ENCODE peak calls at places on chromosomes 1 and 21, in four cellular contexts. Z, Q, T and Y are unnamed samples.

GRCh38 chr1:63261736-63262142 is 60.6 kb upstream of the FOXD3 start:
- DNase-seq in Z (no peak), Q (no peak), T (no peak), Y (peak; percentile 13)

GRCh38 chr21:38894899-38895298 is 89.2 kb downstream of the ETS2 start:
- DNase-seq in Z (no peak), Q (no peak), T (no peak), Y (no peak)

GRCh38 chr1:230283678-230284077 is 142.5 kb downstream of the PGBD5 start:
- DNase-seq in Z (no peak), Q (no peak), T (no peak), Y (no peak)

GRCh38 chr1:22717038-22717758 is 6.6 kb downstream of the EPHB2 start:
- DNase-seq in Z (no peak), Q (no peak), T (no peak), Y (no peak)

GRCh38 chr1:25771246-25772114 is 28.5 kb upstream of the SELENON start:
- DNase-seq in Z (peak; percentile 60), Q (no peak), T (no peak), Y (no peak)

GRCh38 chr1:3186526-3186921 is 117.5 kb downstream of the PRDM16 start:
- DNase-seq in Z (no peak), Q (peak; percentile 37), T (no peak), Y (no peak)

GRCh38 chr1:214514032-214514818 is 37.2 kb downstream of the PTPN14 start:
- DNase-seq in Z (no peak), Q (no peak), T (no peak), Y (peak; percentile 41)

GRCh38 chr1:80566123-80566522 is 1234.6 kb upstream of the ADGRL2 start:
- DNase-seq in Z (no peak), Q (no peak), T (no peak), Y (no peak)

GRCh38 chr21:31554511-31555022 is 104.9 kb upstream of the SOD1 start:
- DNase-seq in Z (no peak), Q (no peak), T (peak; percentile 46), Y (no peak)

GRCh38 chr1:151535326-151536271 is 4.5 kb upstream of the TUFT1 start:
- DNase-seq in Z (no peak), Q (no peak), T (no peak), Y (no peak)

GRCh38 chr1:68815632-68816031 is 318.8 kb upstream of the DEPDC1 start:
- DNase-seq in Z (no peak), Q (no peak), T (no peak), Y (no peak)

GRCh38 chr21:16579538-16579937 is 849.8 kb downstream of the USP25 start:
- DNase-seq in Z (no peak), Q (no peak), T (no peak), Y (no peak)

GRCh38 chr1:184635347-184636155 is 119.1 kb downstream of the EDEM3 start:
- DNase-seq in Z (no peak), Q (no peak), T (no peak), Y (no peak)

GRCh38 chr1:160830321-160831153 is 32.1 kb downstream of the CD244 start:
- DNase-seq in Z (peak; percentile 35), Q (peak; percentile 58), T (no peak), Y (peak; percentile 71)

GRCh38 chr1:51962486-51963356 is 27.8 kb downstream of the RAB3B start:
- DNase-seq in Z (no peak), Q (no peak), T (peak; percentile 20), Y (no peak)

GRCh38 chr1:109547412-109548320 is 749 bp upstream of the GNAI3 start:
- DNase-seq in Z (no peak), Q (no peak), T (no peak), Y (no peak)

GRCh38 chr1:81805537-81806431 is 5.0 kb downstream of the ADGRL2 start:
- DNase-seq in Z (no peak), Q (no peak), T (no peak), Y (no peak)

GRCh38 chr1:172163479-172164215 is 256.8 kb upstream of the C1orf105 start:
- DNase-seq in Z (no peak), Q (no peak), T (no peak), Y (no peak)

GRCh38 chr1:17024721-17025120 is 13.0 kb upstream of the ATP13A2 start:
- DNase-seq in Z (no peak), Q (no peak), T (no peak), Y (no peak)

GRCh38 chr21:45049725-45050359 is 24.5 kb upstream of the ADARB1 start:
- DNase-seq in Z (no peak), Q (no peak), T (no peak), Y (no peak)

GRCh38 chr1:15884477-15884876 is 37.0 kb downstream of the SPEN start:
- DNase-seq in Z (no peak), Q (no peak), T (no peak), Y (no peak)

GRCh38 chr21:25708467-25709065 is 26.1 kb downstream of the ATP5PF start:
- DNase-seq in Z (no peak), Q (peak; percentile 60), T (no peak), Y (peak; percentile 28)

GRCh38 chr1:180724055-180724454 is 92.2 kb downstream of the XPR1 start:
- DNase-seq in Z (no peak), Q (no peak), T (no peak), Y (no peak)

GRCh38 chr1:42214447-42214871 is 49.9 kb upstream of the GUCA2A start:
- DNase-seq in Z (no peak), Q (no peak), T (no peak), Y (peak; percentile 6)

GRCh38 chr1:195439661-195440060 is 1168.6 kb downstream of the KCNT2 start:
- DNase-seq in Z (no peak), Q (no peak), T (no peak), Y (no peak)

GRCh38 chr1:46622341-46622740 is 5.7 kb upstream of the MOB3C start:
- DNase-seq in Z (no peak), Q (peak; percentile 69), T (no peak), Y (no peak)

GRCh38 chr1:224739997-224740687 is 124.0 kb downstream of the CNIH3 start:
- DNase-seq in Z (no peak), Q (no peak), T (peak; percentile 90), Y (no peak)

GRCh38 chr1:15336866-15337265 is 72.8 kb upstream of the EFHD2 start:
- DNase-seq in Z (no peak), Q (no peak), T (no peak), Y (no peak)

GRCh38 chr1:89464008-89464407 is 60.6 kb upstream of the LRRC8B start:
- DNase-seq in Z (no peak), Q (no peak), T (no peak), Y (no peak)

GRCh38 chr21:38678827-38679226 is 126.9 kb upstream of the ETS2 start:
- DNase-seq in Z (no peak), Q (no peak), T (no peak), Y (no peak)

GRCh38 chr1:33684346-33685122 is 179.3 kb upstream of the HMGB4 start:
- DNase-seq in Z (no peak), Q (no peak), T (no peak), Y (no peak)

GRCh38 chr1:64545118-64545916 is 75.4 kb downstream of the CACHD1 start:
- DNase-seq in Z (no peak), Q (no peak), T (no peak), Y (no peak)

GRCh38 chr21:36499578-36500471 is 19.9 kb upstream of the CLDN14 start:
- DNase-seq in Z (no peak), Q (no peak), T (no peak), Y (no peak)

GRCh38 chr21:38810826-38811164 is 5.1 kb downstream of the ETS2 start:
- DNase-seq in Z (no peak), Q (no peak), T (no peak), Y (no peak)

GRCh38 chr1:32363713-32364112 is 1.4 kb downstream of the TSSK3 start:
- DNase-seq in Z (no peak), Q (no peak), T (no peak), Y (no peak)
- TF ChIP-seq SPI1 in Z (no peak), Q (no peak), T (no peak), Y (no peak)

GRCh38 chr1:24318238-24318987 is 744 bp upstream of the GRHL3 start:
- DNase-seq in Z (no peak), Q (no peak), T (no peak), Y (no peak)
- TF ChIP-seq SPI1 in Z (no peak), Q (no peak), T (no peak), Y (no peak)

GRCh38 chr1:85371021-85371420 is 93.9 kb downstream of the DDAH1 start:
- DNase-seq in Z (no peak), Q (no peak), T (no peak), Y (no peak)
- TF ChIP-seq SPI1 in Z (no peak), Q (no peak), T (no peak), Y (no peak)

GRCh38 chr1:201482755-201483154 is 13.8 kb upstream of the PHLDA3 start:
- DNase-seq in Z (no peak), Q (no peak), T (no peak), Y (no peak)

GRCh38 chr1:201479331-201479730 is 10.3 kb upstream of the PHLDA3 start:
- DNase-seq in Z (no peak), Q (no peak), T (no peak), Y (no peak)

GRCh38 chr1:201481761-201482493 is 12.9 kb upstream of the PHLDA3 start:
- DNase-seq in Z (peak; percentile 90), Q (peak; percentile 92), T (peak; percentile 41), Y (peak; percentile 77)

GRCh38 chr1:201481004-201481380 is 12.0 kb upstream of the PHLDA3 start:
- DNase-seq in Z (no peak), Q (no peak), T (no peak), Y (no peak)

GRCh38 chr1:201480231-201481003 is 11.4 kb upstream of the PHLDA3 start:
- DNase-seq in Z (peak; percentile 71), Q (peak; percentile 93), T (no peak), Y (no peak)
- TF ChIP-seq SPI1 in Z (no peak), Q (no peak), T (no peak), Y (no peak)

GRCh38 chr21:28747464-28747863 is 245.2 kb downstream of the LTN1 start:
- DNase-seq in Z (no peak), Q (no peak), T (no peak), Y (no peak)

GRCh38 chr21:28754127-28754611 is 238.5 kb downstream of the LTN1 start:
- DNase-seq in Z (no peak), Q (no peak), T (no peak), Y (no peak)

GRCh38 chr21:28754862-28755261 is 237.8 kb downstream of the LTN1 start:
- DNase-seq in Z (no peak), Q (no peak), T (no peak), Y (no peak)

GRCh38 chr21:28750565-28750964 is 242.1 kb downstream of the LTN1 start:
- DNase-seq in Z (no peak), Q (no peak), T (no peak), Y (no peak)

GRCh38 chr21:28752131-28752530 is 240.5 kb downstream of the LTN1 start:
- DNase-seq in Z (no peak), Q (no peak), T (no peak), Y (no peak)
- TF ChIP-seq SPI1 in Z (no peak), Q (no peak), T (no peak), Y (no peak)